ENCODE peak calls at places on chromosomes 4 and X, in eight cellular contexts. W is osteoblast, Q is GM06990, U is A549, S is right lobe of liver, E is IMR-90, C is fibroblast of the aortic adventitia, I is dorsolateral prefrontal cortex. R is an unnamed sample.

GRCh38 chrX:118594697-118595420 is 99.2 kb downstream of the DOCK11 start:
- DNase-seq in W (peak), E (no peak), I (no peak), Q (no peak), U (no peak), C (no peak), S (no peak), R (no peak)

GRCh38 chr4:175656615-175657014 is 155.4 kb downstream of the GPM6A start:
- DNase-seq in S (no peak), I (no peak), Q (no peak), C (no peak), U (no peak), W (no peak), E (no peak), R (no peak)

GRCh38 chr4:171857302-171858005 is 44.2 kb downstream of the GALNTL6 start:
- DNase-seq in S (no peak), I (no peak), U (no peak), Q (no peak), C (no peak), W (no peak), E (no peak), R (no peak)

GRCh38 chr4:150960079-150960478 is 55.0 kb downstream of the LRBA start:
- DNase-seq in I (no peak), W (peak), U (peak), E (peak), S (no peak), Q (no peak), C (peak), R (no peak)

GRCh38 chrX:318739-319578 is at the start of gene GTPBP6:
- DNase-seq in Q (peak), E (peak), S (peak), I (peak), C (peak), W (peak), U (peak), R (peak)

GRCh38 chr4:55181606-55182005 is 56.2 kb upstream of the KDR start:
- DNase-seq in W (no peak), I (no peak), C (peak), S (no peak), Q (no peak), U (no peak), E (peak), R (no peak)

GRCh38 chrX:130696542-130696941 is 206.5 kb downstream of the ENOX2 start:
- DNase-seq in W (no peak), C (no peak), U (no peak), E (no peak), S (no peak), I (no peak), Q (no peak), R (no peak)

GRCh38 chr4:2643555-2643954 is 107.1 kb downstream of the FAM193A start:
- DNase-seq in S (no peak), I (no peak), E (no peak), W (no peak), Q (no peak), U (no peak), C (no peak), R (no peak)

GRCh38 chr4:159607824-159608223 is 504.9 kb downstream of the RAPGEF2 start:
- DNase-seq in S (no peak), E (no peak), C (no peak), U (no peak), W (no peak), Q (no peak), I (no peak), R (no peak)

GRCh38 chr4:188042191-188042590 is 46.6 kb downstream of the ZFP42 start:
- DNase-seq in W (no peak), Q (no peak), C (no peak), I (no peak), S (no peak), E (no peak), U (no peak), R (no peak)

GRCh38 chr4:15898902-15899301 is 39.6 kb downstream of the FGFBP1 start:
- DNase-seq in U (no peak), C (peak), E (no peak), W (no peak), S (no peak), Q (no peak), I (no peak), R (no peak)

GRCh38 chrX:80812176-80812575 is 2.5 kb upstream of the BRWD3 start:
- DNase-seq in E (peak), Q (no peak), U (no peak), S (no peak), C (peak), W (no peak), I (peak), R (no peak)

GRCh38 chr4:141652161-141652778 is 15.9 kb downstream of the IL15 start:
- DNase-seq in S (no peak), I (no peak), E (peak), W (no peak), C (peak), U (no peak), Q (no peak), R (no peak)

GRCh38 chrX:30643313-30643821 is 9.9 kb upstream of the GK start:
- DNase-seq in C (peak), W (no peak), S (no peak), Q (no peak), I (no peak), E (peak), U (no peak), R (no peak)

GRCh38 chr4:47218631-47219030 is 187.3 kb downstream of the GABRB1 start:
- DNase-seq in I (no peak), C (peak), S (no peak), E (no peak), U (no peak), W (no peak), Q (no peak), R (no peak)

GRCh38 chr4:156972370-156972980 is 876 bp upstream of the PDGFC start:
- DNase-seq in E (peak), C (no peak), S (no peak), Q (no peak), U (no peak), W (peak), I (no peak), R (no peak)

GRCh38 chr4:156971623-156972369 is at the start of gene PDGFC:
- DNase-seq in S (peak), U (peak), E (peak), W (peak), C (peak), I (peak), Q (peak), R (no peak)

GRCh38 chr4:156969136-156969535 is 2.5 kb downstream of the PDGFC start:
- DNase-seq in S (no peak), C (no peak), U (no peak), Q (no peak), I (no peak), W (peak), E (no peak), R (no peak)

GRCh38 chr4:156971168-156971601 is 414 bp downstream of the PDGFC start:
- DNase-seq in S (peak), Q (no peak), W (no peak), E (no peak), I (no peak), U (no peak), C (no peak), R (no peak)

DNA sequence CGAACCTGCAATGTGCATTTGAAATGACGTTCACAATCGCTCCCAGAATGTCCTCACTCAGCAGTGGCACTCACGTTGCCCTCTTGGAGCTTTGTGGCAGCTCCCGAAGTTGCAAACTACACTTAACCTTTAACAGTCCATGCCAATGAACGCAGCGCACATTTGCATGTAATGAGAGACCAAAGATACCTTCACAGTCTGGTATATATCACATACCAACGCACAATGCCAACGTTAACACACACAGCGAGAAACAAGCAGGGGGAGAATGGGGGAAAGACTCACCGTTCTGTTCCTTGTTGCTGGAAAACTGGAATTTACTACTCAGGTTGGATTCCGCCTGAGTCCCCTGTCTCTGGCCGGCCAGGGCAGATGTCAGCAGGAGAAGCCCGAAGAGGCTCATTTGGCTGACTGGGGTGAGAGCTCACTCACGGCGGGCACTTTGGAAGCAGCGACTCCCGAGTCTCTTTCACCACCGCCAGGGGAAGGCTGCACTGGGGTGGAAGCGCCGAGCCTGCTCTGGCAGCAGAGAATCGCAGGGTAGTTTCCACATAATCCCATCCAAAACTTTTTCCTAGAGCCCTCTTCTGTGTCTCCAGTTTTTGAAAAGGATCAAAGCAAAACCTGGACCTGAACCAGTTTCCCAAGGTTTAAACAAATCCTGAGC is 965 bp downstream of the PDGFC start:
- DNase-seq in E (peak), W (peak), Q (no peak), I (peak), C (peak), S (peak), U (peak), R (no peak)
- TF ChIP-seq CTCF in E (peak), W (peak), Q (no peak), I (peak), C (peak), S (peak), U (no peak), R (peak)

GRCh38 chrX:139560221-139560620 is 29.7 kb downstream of the F9 start:
- DNase-seq in U (no peak), W (no peak), I (no peak), Q (no peak), E (peak), C (peak), S (no peak), R (no peak)

GRCh38 chrX:139559383-139560042 is 29.0 kb downstream of the F9 start:
- DNase-seq in E (peak), C (peak), W (no peak), I (no peak), S (no peak), U (peak), Q (peak), R (peak)

GRCh38 chrX:139554367-139554766 is 23.8 kb downstream of the F9 start:
- DNase-seq in I (no peak), U (no peak), C (no peak), W (no peak), E (no peak), S (no peak), Q (peak), R (no peak)

DNA sequence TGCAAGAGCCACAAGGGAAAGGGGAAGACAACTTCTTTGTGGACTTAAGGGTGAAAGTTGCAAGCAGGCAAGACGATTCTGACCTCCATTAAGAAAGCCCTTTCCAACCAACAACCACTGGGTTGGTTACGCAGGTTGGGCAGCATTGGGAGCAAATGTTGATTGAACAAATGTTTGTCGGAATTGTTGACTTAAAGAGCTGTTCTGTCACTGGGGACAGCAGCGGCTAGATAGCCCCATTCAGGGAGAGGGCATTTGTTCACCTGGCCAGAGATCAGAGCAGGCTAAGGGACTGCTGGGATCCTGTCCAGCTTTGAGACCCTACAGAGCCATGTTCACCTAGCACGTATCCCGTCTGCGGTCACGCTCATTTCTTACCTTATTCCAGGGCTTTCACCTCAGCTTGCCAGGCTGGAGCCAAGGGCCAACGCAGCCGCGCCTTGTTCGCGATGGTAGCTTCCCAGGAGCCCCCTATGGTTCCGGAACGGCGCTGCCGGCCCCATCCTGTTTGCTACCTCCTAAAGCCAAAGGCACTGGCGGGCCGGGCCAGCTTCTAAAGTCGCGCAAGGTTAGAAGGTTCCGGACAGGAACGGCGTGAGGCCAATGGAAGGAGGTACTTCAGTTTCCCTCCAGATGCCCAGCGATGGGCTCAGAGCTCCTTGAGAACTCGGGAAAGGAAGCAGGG is 24.6 kb downstream of the F9 start:
- DNase-seq in E (no peak), W (peak), Q (peak), S (no peak), U (no peak), I (no peak), C (no peak), R (no peak)
- H3K4me3 ChIP-seq in E (no peak), W (no peak), Q (no peak), S (no peak), U (no peak), I (no peak), C (no peak), R (no peak)

GRCh38 chrX:40877869-40878268 is 142.5 kb upstream of the MED14 start:
- DNase-seq in Q (peak), S (no peak), C (peak), E (peak), I (no peak), U (no peak), W (no peak), R (no peak)
- TF ChIP-seq CTCF in Q (peak), S (peak), C (peak), E (peak), I (peak), U (peak), W (peak), R (peak)

GRCh38 chr4:76802546-76803021 is 95.4 kb downstream of the SOWAHB start:
- DNase-seq in S (no peak), Q (no peak), C (peak), U (no peak), W (no peak), I (no peak), E (peak), R (no peak)

GRCh38 chr4:76800902-76801301 is 97.0 kb downstream of the SOWAHB start:
- DNase-seq in Q (no peak), E (no peak), U (no peak), S (no peak), W (no peak), C (no peak), I (no peak), R (no peak)

GRCh38 chr4:76799718-76800117 is 98.2 kb downstream of the SOWAHB start:
- DNase-seq in I (no peak), W (no peak), Q (no peak), U (no peak), S (no peak), E (no peak), C (peak), R (no peak)

GRCh38 chr4:76803522-76803921 is 94.4 kb downstream of the SOWAHB start:
- DNase-seq in I (no peak), Q (no peak), U (no peak), S (no peak), W (peak), E (peak), C (peak), R (no peak)

GRCh38 chr4:76801621-76802545 is 96.1 kb downstream of the SOWAHB start:
- DNase-seq in S (no peak), C (peak), E (no peak), W (no peak), I (no peak), U (no peak), Q (no peak), R (no peak)
- H3K4me3 ChIP-seq in S (no peak), C (no peak), E (no peak), W (no peak), I (peak), U (no peak), Q (no peak), R (no peak)

DNA sequence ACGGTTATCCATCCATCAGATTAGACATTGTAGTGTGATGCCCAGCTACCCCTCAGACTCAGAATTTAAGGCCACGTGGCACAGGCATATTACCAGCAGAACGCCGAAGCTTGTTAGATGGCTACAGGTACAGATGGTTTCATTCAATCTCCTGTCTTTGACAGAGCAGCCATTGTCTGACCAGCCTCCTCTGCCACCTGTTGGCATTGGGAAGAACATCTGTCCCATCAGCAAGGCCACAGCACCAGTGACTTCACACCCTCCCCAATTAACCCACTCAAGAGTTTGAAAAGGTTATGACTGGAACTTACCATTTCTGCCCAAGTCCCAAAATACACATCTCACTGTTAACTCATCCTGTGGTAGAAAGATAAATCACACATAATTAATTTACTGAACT is 22.0 kb upstream of the PHKA2 start:
- DNase-seq in U (no peak), W (no peak), I (no peak), S (no peak), E (no peak), C (no peak), Q (no peak), R (no peak)
- TF ChIP-seq CTCF in U (peak), W (no peak), I (no peak), S (peak), E (no peak), C (no peak), Q (peak), R (peak)

GRCh38 chrX:67635424-67635823 is 91.6 kb downstream of the AR start:
- DNase-seq in E (no peak), C (no peak), U (no peak), Q (no peak), I (no peak), W (no peak), S (no peak), R (no peak)

DNA sequence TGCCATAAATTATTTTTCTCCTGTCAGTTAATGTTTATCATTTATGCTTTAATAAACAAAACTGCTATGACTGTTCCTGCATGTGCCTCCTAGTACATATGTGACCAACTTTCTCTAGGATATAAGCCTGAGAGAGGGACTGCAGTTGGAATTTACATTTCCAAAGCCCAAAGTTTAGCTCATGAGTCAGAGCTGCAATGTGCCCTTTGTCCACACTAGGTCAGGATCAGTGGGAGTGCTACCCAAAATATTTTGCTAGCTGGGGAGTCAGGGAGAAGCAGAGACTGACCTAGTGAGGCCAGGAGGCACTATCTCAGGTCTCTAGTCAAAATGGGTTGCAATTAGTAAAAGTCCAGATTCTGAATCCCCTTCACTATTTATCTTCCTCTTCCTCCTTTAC is 92.7 kb downstream of the AR start:
- DNase-seq in C (no peak), Q (no peak), S (no peak), U (no peak), E (no peak), W (no peak), I (no peak), R (no peak)
- H3K4me3 ChIP-seq in C (no peak), Q (no peak), S (no peak), U (no peak), E (no peak), W (no peak), I (no peak), R (no peak)

R was measured in LNCaP clone FGC.